ENCODE peak calls at places on chromosomes 11 and 22, in five cellular contexts. E is heart right ventricle; V is CD4-positive, CD25-positive, alpha-beta regulatory T cell; P is colonic mucosa; G is endodermal cell. W is an unnamed sample.
A peak's percentile ranks its signal among the peaks of the same experiment; 100 is the strongest.

GRCh38 chr11:17561466-17562001 is 14.5 kb downstream of the OTOG start:
- DNase-seq in E (no peak), V (no peak), P (peak; percentile 11), G (peak; percentile 42), W (no peak)

GRCh38 chr22:19178065-19178658 is 374 bp downstream of the SLC25A1 start:
- DNase-seq in E (peak; percentile 52), V (peak; percentile 64), P (peak; percentile 62), G (peak; percentile 81), W (no peak)

GRCh38 chr22:37492428-37493344 is 6.5 kb upstream of the MFNG start:
- DNase-seq in E (no peak), V (no peak), P (peak; percentile 63), G (peak; percentile 91), W (no peak)

GRCh38 chr11:86447763-86448480 is 73.2 kb downstream of the CCDC81 start:
- DNase-seq in E (no peak), V (no peak), P (no peak), G (no peak), W (no peak)

GRCh38 chr22:38286915-38287669 is 14.3 kb upstream of the TMEM184B start:
- DNase-seq in E (no peak), V (no peak), P (no peak), G (no peak), W (no peak)

GRCh38 chr22:46073683-46074504 is 76.4 kb upstream of the PPARA start:
- DNase-seq in E (peak; percentile 51), V (no peak), P (no peak), G (no peak), W (no peak)

GRCh38 chr11:3056296-3057068 is 741 bp downstream of the CARS1 start:
- DNase-seq in E (peak; percentile 31), V (no peak), P (peak; percentile 54), G (peak; percentile 71), W (no peak)

GRCh38 chr11:119591836-119592310 is 137.1 kb downstream of the NECTIN1 start:
- DNase-seq in E (no peak), V (no peak), P (no peak), G (no peak), W (no peak)

GRCh38 chr11:33742249-33742851 is 6.1 kb upstream of the CD59 start:
- DNase-seq in E (no peak), V (no peak), P (no peak), G (no peak), W (no peak)

GRCh38 chr11:69433741-69434140 is 47.7 kb upstream of the LINC01488 start:
- DNase-seq in E (no peak), V (no peak), P (no peak), G (no peak), W (no peak)

GRCh38 chr11:27698872-27699241 is 1.4 kb downstream of the BDNF start:
- DNase-seq in E (peak; percentile 78), V (no peak), P (peak; percentile 76), G (peak; percentile 98), W (no peak)

GRCh38 chr11:56013805-56014204 is 13.6 kb upstream of the OR5AS1 start:
- DNase-seq in E (no peak), V (no peak), P (no peak), G (no peak), W (no peak)

GRCh38 chr11:27287205-27287604 is 75.8 kb downstream of the CCDC34 start:
- DNase-seq in E (no peak), V (no peak), P (no peak), G (no peak), W (no peak)

GRCh38 chr11:16841984-16842383 is 103.5 kb downstream of the C11orf58 start:
- DNase-seq in E (no peak), V (no peak), P (no peak), G (no peak), W (no peak)

GRCh38 chr11:95148421-95148820 is 58.8 kb downstream of the ENDOD1 start:
- DNase-seq in E (no peak), V (no peak), P (no peak), G (no peak), W (no peak)

GRCh38 chr11:1559103-1559951 is 12.7 kb downstream of the DUSP8 start:
- DNase-seq in E (peak; percentile 90), V (no peak), P (peak; percentile 94), G (peak; percentile 82), W (peak; percentile 50)

GRCh38 chr22:24406322-24407277 is 20.8 kb upstream of the ADORA2A start:
- DNase-seq in E (no peak), V (no peak), P (no peak), G (peak; percentile 42), W (no peak)

GRCh38 chr11:26571861-26572654 is at the start of gene MUC15:
- DNase-seq in E (no peak), V (no peak), P (no peak), G (peak; percentile 66), W (no peak)

GRCh38 chr11:42179211-42179610 is 719.8 kb upstream of the LRRC4C start:
- DNase-seq in E (no peak), V (no peak), P (no peak), G (no peak), W (no peak)

GRCh38 chr11:829116-829945 is 1.6 kb downstream of the CRACR2B start:
- DNase-seq in E (peak; percentile 65), V (no peak), P (peak; percentile 58), G (peak; percentile 76), W (no peak)

GRCh38 chr11:108906329-108906728 is 241.5 kb downstream of the DDX10 start:
- DNase-seq in E (no peak), V (no peak), P (no peak), G (no peak), W (no peak)

GRCh38 chr11:3920148-3920852 is 64.8 kb downstream of the STIM1 start:
- DNase-seq in E (no peak), V (peak; percentile 39), P (peak; percentile 54), G (no peak), W (no peak)

GRCh38 chr22:29539105-29539504 is 14.5 kb downstream of the THOC5 start:
- DNase-seq in E (no peak), V (no peak), P (no peak), G (no peak), W (no peak)

GRCh38 chr11:12066799-12067508 is 43.4 kb upstream of the MICAL2 start:
- DNase-seq in E (no peak), V (no peak), P (peak; percentile 66), G (peak; percentile 89), W (no peak)

DNA sequence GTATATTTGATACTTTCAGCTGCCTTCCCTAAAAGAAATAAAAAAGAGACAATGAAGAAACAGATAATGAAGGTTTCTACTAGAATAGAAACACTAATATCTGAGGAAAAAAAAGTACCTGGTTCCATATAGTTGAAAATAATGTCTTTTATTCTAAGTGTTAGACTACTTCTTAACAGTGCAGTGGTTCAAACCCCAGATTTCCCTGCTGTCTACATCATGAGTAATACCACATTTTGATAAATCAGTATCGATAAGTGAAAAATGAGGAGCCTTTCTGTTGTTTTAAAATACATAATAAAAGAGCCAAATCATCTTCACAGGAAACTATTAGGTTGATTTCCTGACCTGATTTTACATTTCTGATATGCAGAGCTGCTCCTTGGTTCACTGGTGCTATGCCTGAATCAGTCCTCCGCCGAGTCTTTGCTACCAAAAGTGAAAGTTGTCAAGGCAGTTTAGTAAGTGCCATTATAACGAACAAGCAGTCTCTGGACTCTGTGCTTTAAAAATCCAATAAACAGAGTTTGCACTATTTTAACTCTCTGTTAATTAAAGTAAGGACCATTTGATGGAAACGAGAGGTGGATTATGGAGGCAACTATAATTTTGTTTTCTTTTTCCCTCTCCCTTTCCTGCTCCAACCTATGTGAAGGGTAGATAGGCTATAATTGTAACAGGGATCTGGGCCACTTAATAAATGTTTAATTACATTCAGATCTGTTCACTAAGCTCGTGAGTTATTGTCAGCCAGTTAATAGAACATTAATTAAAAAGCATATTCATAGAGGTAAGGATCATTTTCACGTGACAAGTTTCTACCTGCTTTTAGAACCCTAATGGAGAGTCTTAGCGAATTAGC is 724.5 kb upstream of the RAG2 start:
- DNase-seq in E (no peak), V (no peak), P (no peak), G (no peak), W (no peak)
- H3K9me3 ChIP-seq in E (no peaks in the 10 kb centered on the region), V (no peaks in the 10 kb centered on the region), P (no peaks in the 10 kb centered on the region), G (no peaks in the 10 kb centered on the region), W (no peaks in the 10 kb centered on the region)

GRCh38 chr11:134164490-134165370 is 59.0 kb downstream of the NCAPD3 start:
- DNase-seq in E (no peak), V (no peak), P (no peak), G (peak; percentile 63), W (no peak)
- H3K9me3 ChIP-seq in E (no peaks in the 10 kb centered on the region), V (no peaks in the 10 kb centered on the region), P (no peaks in the 10 kb centered on the region), G (peaks cover 78% of the 10 kb centered on the region), W (no peaks in the 10 kb centered on the region)

GRCh38 chr22:47409501-47410275 is 647.2 kb downstream of the TBC1D22A start:
- DNase-seq in E (no peak), V (no peak), P (no peak), G (no peak), W (no peak)
- H3K9me3 ChIP-seq in E (no peaks in the 10 kb centered on the region), V (no peaks in the 10 kb centered on the region), P (no peaks in the 10 kb centered on the region), G (peaks cover 44% of the 10 kb centered on the region), W (no peaks in the 10 kb centered on the region)

GRCh38 chr11:114610984-114611944 is 15.7 kb upstream of the NXPE4 start:
- DNase-seq in E (no peak), V (no peak), P (peak; percentile 7), G (peak; percentile 9), W (no peak)

GRCh38 chr11:114612686-114613085 is 17.1 kb upstream of the NXPE4 start:
- DNase-seq in E (no peak), V (no peak), P (peak; percentile 7), G (no peak), W (no peak)

GRCh38 chr11:114616516-114616915 is 20.9 kb upstream of the NXPE4 start:
- DNase-seq in E (no peak), V (no peak), P (peak; percentile 4), G (peak; percentile 2), W (no peak)

GRCh38 chr11:114615448-114616361 is 20.1 kb upstream of the NXPE4 start:
- DNase-seq in E (no peak), V (no peak), P (peak; percentile 6), G (no peak), W (no peak)

DNA sequence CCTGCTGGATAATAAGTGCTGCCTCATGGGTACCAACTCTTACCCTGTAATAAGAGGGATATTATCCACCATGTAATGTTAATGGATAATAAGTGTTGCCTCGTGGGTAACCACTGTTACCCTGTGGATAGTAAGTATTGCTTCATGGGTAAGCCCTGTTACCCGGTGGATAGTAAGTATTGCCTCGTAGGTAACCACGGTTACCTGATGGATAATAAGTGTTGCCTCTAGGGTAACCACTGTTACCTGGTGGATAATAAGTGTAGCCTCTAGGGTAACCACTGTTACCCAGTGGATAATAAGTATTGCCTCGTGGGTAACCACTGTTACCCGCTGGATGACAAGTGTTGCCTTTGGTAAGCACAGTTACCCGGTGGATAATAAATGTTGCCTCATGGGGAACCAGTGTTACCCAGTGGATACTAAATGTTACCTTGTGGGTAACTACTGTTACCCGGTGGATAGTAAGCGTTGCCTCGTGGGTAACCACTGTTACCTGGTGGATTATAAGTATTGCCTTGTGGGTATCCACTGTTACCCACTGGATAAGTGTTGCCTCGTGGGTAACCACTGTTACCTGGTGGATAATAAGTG is 18.6 kb upstream of the NXPE4 start:
- DNase-seq in E (no peak), V (no peak), P (peak; percentile 12), G (no peak), W (no peak)
- H3K9me3 ChIP-seq in E (peaks cover 98% of the 10 kb centered on the region), V (peaks cover 11% of the 10 kb centered on the region), P (no peaks in the 10 kb centered on the region), G (peaks cover 95% of the 10 kb centered on the region), W (peaks cover 5% of the 10 kb centered on the region)